ENCODE peak calls at places on chromosomes 3 and 15, in eight cellular contexts. P is stimulated activated CD4-positive, alpha-beta T cell treated with anti-CD3 and anti-CD28 coated beads, Interleukin-12 subunit alpha, Interleukin-12 subunit beta, amount 100 ng/mL, for 4 hours; E is AG08395; Z is hippocampal formation; H is choroid plexus epithelial cell; A is NCI-H345; J is WERI-Rb-1; M is psoas muscle. C is an unnamed sample.

GRCh38 chr15:88331291-88331690 is 74.8 kb upstream of the NTRK3 start:
- DNase-seq in M (peak), P (peak), Z (no peak), A (peak), H (peak), E (no peak), J (peak), C (no peak)

GRCh38 chr15:99507016-99507731 is 58.6 kb upstream of the MEF2A start:
- DNase-seq in P (no peak), M (no peak), Z (no peak), H (peak), A (peak), E (peak), J (no peak), C (no peak)

GRCh38 chr15:87741350-87741749 is 515.2 kb downstream of the NTRK3 start:
- DNase-seq in H (no peak), P (no peak), J (no peak), E (no peak), Z (no peak), M (no peak), A (no peak), C (no peak)

GRCh38 chr3:39434574-39434973 is 28.1 kb downstream of the RPSA start:
- DNase-seq in E (peak), P (no peak), A (no peak), M (no peak), J (no peak), Z (no peak), H (no peak), C (no peak)

GRCh38 chr3:45611619-45612018 is 17.1 kb downstream of the LIMD1 start:
- DNase-seq in J (no peak), A (no peak), E (no peak), Z (peak), H (no peak), M (no peak), P (no peak), C (peak)

GRCh38 chr3:125061646-125062045 is 5.8 kb upstream of the HEG1 start:
- DNase-seq in Z (no peak), A (no peak), P (no peak), J (no peak), E (no peak), H (no peak), M (no peak), C (no peak)

GRCh38 chr15:88627463-88627862 is 6.3 kb downstream of the AEN start:
- DNase-seq in Z (no peak), A (no peak), P (no peak), J (no peak), H (no peak), M (no peak), E (no peak), C (no peak)

GRCh38 chr15:59294961-59295741 is 77.5 kb downstream of the MYO1E start:
- DNase-seq in M (peak), E (peak), J (no peak), P (no peak), Z (no peak), A (peak), H (peak), C (no peak)

GRCh38 chr3:156509209-156510174 is 45.4 kb downstream of the SSR3 start:
- DNase-seq in M (no peak), P (no peak), Z (peak), H (peak), A (peak), J (no peak), E (peak), C (peak)

GRCh38 chr15:40338921-40339620 is 1.7 kb downstream of the CCDC9B start:
- DNase-seq in Z (peak), A (no peak), P (no peak), H (peak), E (peak), M (peak), J (no peak), C (peak)

GRCh38 chr3:69791919-69792399 is 52.7 kb downstream of the MITF start:
- DNase-seq in M (no peak), Z (peak), J (no peak), E (peak), P (no peak), H (peak), A (no peak), C (peak)

GRCh38 chr15:78321041-78321570 is 19.0 kb upstream of the CRABP1 start:
- DNase-seq in A (no peak), J (no peak), M (no peak), P (no peak), H (no peak), E (no peak), Z (no peak), C (no peak)

GRCh38 chr15:52794665-52795463 is 4.7 kb upstream of the ONECUT1 start:
- DNase-seq in E (no peak), A (no peak), H (no peak), M (no peak), P (no peak), Z (no peak), J (no peak), C (no peak)

C was measured in frontal cortex.